ENCODE peak calls at places on chromosomes 6 and 20, in five cellular contexts. L is NCI-H748 treated with DMSO at 0.1 percent for 48 hours; Y is psoas muscle; H is activated T-helper 1 cell treated with anti-CD3 and anti-CD28 coated beads, Interleukin-12 subunit alpha, Interleukin-12 subunit beta, Interleukin-2, Interleukin-4 antibody, amounts not matched to agents 30 ng/mL and 10 ng/mL and 1 ng/mL, durations not matched to agents 14 hours and 24 hours and 36 hours; G is GF-D8. O is an unnamed sample.

GRCh38 chr20:23298926-23299672 is 51.5 kb upstream of the NXT1 start:
- DNase-seq in L (no peak), Y (no peak), H (no peak), G (no peak), O (no peak)

GRCh38 chr6:85118233-85118632 is 331.6 kb upstream of the NT5E start:
- DNase-seq in L (no peak), Y (no peak), H (no peak), G (no peak), O (no peak)

GRCh38 chr20:44811150-44811685 is 872 bp upstream of the RIMS4 start:
- DNase-seq in L (no peak), Y (no peak), H (no peak), G (no peak), O (no peak)

GRCh38 chr6:157592980-157593379 is 212.0 kb downstream of the ZDHHC14 start:
- DNase-seq in L (no peak), Y (no peak), H (no peak), G (no peak), O (no peak)

GRCh38 chr6:84763397-84764331 is 734 bp downstream of the TBX18 start:
- DNase-seq in L (no peak), Y (peak), H (no peak), G (no peak), O (peak)

GRCh38 chr20:49712918-49713778 is 530 bp downstream of the B4GALT5 start:
- DNase-seq in L (no peak), Y (peak), H (peak), G (no peak), O (peak)

GRCh38 chr6:111842891-111843290 is 30.4 kb downstream of the FYN start:
- DNase-seq in L (no peak), Y (no peak), H (no peak), G (no peak), O (no peak)

GRCh38 chr6:81253821-81254220 is 498.7 kb downstream of the TENT5A start:
- DNase-seq in L (no peak), Y (no peak), H (no peak), G (no peak), O (no peak)

GRCh38 chr20:41989935-41990635 is 371.9 kb upstream of the CHD6 start:
- DNase-seq in L (no peak), Y (no peak), H (no peak), G (no peak), O (no peak)

GRCh38 chr20:54140927-54141566 is 32.7 kb downstream of the CYP24A1 start:
- DNase-seq in L (no peak), Y (no peak), H (no peak), G (no peak), O (no peak)

GRCh38 chr20:25149986-25150385 is 45.5 kb upstream of the ENTPD6 start:
- DNase-seq in L (no peak), Y (no peak), H (no peak), G (no peak), O (no peak)

GRCh38 chr20:58407966-58408557 is 19.0 kb downstream of the VAPB start:
- DNase-seq in L (no peak), Y (no peak), H (peak), G (no peak), O (no peak)

GRCh38 chr20:6360766-6361165 is 237.9 kb upstream of the FERMT1 start:
- DNase-seq in L (no peak), Y (no peak), H (no peak), G (no peak), O (no peak)

GRCh38 chr6:31958412-31958740 is 395 bp downstream of the NELFE start:
- DNase-seq in L (no peak), Y (no peak), H (no peak), G (no peak), O (no peak)